ENCODE peak calls at places on chromosome 17, in seven cellular contexts. J is MM.1S, K is HCT116, Z is hepatocyte, A is neural progenitor cell, L is GM23338, C is SK-N-SH. E is an unnamed sample. For H4K20me1, the result is how much of the 10 kb centered on the place peaks cover.

GRCh38 chr17:46836500-46836899 is 14.9 kb upstream of the WNT9B start:
- DNase-seq in J (no peak), K (no peak), Z (no peak), A (no peak), L (no peak), C (no peak), E (no peak)

GRCh38 chr17:7884581-7885356 is 3.8 kb upstream of the CHD3 start:
- DNase-seq in J (no peak), K (no peak), Z (peak), A (peak), L (peak), C (peak), E (peak)

GRCh38 chr17:5516060-5516792 is 29.9 kb downstream of the MIS12 start:
- DNase-seq in J (no peak), K (peak), Z (peak), A (no peak), L (no peak), C (no peak), E (peak)

GRCh38 chr17:21164226-21165019 is 37.7 kb downstream of the DHRS7B start:
- DNase-seq in J (no peak), K (no peak), Z (no peak), A (no peak), L (no peak), C (no peak), E (peak)

GRCh38 chr17:38454528-38454927 is 26.3 kb downstream of the ARHGAP23 start:
- DNase-seq in J (no peak), K (peak), Z (peak), A (no peak), L (no peak), C (peak), E (peak)

GRCh38 chr17:50661795-50662391 is 27.2 kb downstream of the ABCC3 start:
- DNase-seq in J (peak), K (peak), Z (peak), A (no peak), L (peak), C (peak), E (peak)

GRCh38 chr17:50361561-50362480 is 11.2 kb downstream of the MRPL27 start:
- DNase-seq in J (peak), K (peak), Z (peak), A (peak), L (peak), C (peak), E (peak)

GRCh38 chr17:20289984-20290383 is 177.4 kb downstream of the LGALS9B start:
- DNase-seq in J (no peak), K (no peak), Z (no peak), A (no peak), L (no peak), C (no peak), E (no peak)

GRCh38 chr17:48513097-48513496 is 17.7 kb downstream of the HOXB1 start:
- DNase-seq in J (no peak), K (no peak), Z (no peak), A (no peak), L (no peak), C (no peak), E (no peak)

GRCh38 chr17:66920965-66921364 is 43.5 kb upstream of the CACNG4 start:
- DNase-seq in J (no peak), K (no peak), Z (no peak), A (no peak), L (no peak), C (no peak), E (peak)

GRCh38 chr17:57357830-57358426 is 101.6 kb downstream of the MSI2 start:
- DNase-seq in J (peak), K (no peak), Z (no peak), A (no peak), L (no peak), C (no peak), E (no peak)

DNA sequence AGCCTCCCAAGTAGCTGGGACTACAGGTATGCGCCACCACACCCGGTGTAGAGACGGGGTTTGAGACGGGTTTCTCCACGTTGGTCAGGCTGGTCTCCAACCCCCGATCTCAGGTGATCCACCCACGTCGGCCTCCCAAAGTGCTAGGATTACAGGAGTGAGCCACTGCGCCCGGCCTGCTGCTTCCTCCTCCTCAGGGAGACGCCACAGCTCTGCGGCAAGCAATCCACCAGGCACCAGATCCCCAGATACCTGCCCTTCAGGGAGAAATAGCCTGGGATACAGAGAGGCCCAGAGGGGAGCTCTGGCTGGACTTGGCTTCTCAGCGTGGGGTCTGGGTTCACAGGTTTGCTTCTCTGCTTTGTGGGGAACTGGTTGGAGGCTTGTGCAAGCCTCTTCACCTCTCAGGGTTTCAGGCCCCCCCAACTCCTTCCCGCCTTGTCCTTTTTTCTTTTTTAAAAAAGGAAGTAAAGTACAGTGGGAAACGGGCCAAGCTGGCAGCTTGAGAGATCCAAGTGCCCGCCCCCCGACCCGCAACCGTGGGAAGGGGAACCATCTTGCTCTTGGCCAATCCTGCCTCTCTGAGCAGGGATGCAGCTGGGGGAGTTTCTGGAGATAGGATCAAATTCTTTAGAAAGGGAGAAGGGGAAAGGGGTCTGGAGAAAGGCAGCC is 2.6 kb upstream of the SPHK1 start:
- DNase-seq in J (no peak), K (no peak), Z (no peak), A (peak), L (peak), C (peak), E (peak)
- TF ChIP-seq EZH2phosphoT487 in J (no peak), K (no peak), Z (no peak), A (no peak), L (no peak), C (no peak), E (no peak)

DNA sequence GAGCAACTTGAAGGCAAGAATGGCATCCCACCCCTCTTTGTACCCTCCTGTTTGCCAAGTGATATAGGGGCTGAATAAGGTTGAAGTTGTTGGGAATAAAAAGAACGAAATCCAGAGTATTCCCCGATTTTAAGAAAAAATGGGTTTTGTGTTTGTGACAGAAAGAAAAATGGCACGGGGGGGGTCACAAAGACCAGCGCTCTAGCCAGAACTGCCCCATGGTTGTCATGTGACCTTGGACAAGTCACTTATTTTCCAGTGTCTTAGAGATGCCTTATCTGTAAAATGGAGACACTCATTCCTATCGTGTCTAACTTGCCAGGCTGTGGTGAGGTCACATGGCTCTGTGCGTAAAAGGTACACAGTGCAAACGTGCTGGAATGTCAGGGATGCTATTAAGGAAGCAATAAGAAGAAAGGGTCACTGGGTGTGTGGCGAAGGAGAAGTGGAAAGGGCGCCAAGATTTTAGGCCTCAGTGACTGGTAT is 1.6 kb upstream of the HEXIM1 start:
- DNase-seq in J (no peak), K (no peak), Z (peak), A (no peak), L (no peak), C (no peak), E (peak)
- H2AFZ ChIP-seq in J (peak), K (no peak), Z (no peak), A (no peak), L (no peak), C (peak), E (peak)

DNA sequence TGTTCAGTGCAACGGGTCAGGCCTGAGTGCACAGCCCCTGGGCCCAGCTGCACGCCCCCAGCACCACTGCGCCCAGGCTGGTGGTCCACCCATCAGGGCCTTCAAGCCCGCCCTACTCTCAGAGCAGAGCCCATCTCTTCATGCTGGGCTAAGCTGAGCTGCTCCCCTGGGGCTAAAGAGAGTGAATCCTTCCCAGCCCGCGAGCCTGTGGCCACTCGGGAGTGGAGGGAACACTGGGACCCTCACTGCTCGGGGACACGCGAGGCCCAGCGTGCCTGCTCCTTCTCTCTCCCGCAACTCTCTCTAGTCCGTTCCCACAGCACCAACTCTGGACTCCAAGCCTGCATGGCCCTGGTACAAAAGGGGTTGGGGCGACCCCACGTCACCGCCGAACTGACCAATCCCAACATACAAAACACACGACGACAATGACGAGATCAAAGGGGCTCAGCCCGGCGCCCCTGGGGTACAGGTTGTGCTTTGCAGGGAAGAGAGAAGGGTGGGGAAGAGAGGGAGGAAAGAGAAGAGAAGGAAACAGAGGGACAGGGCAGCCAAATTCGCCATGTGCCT is 4.1 kb upstream of the SIRT7 start:
- DNase-seq in J (no peak), K (no peak), Z (no peak), A (no peak), L (no peak), C (no peak), E (no peak)
- H4K20me1 ChIP-seq in J (under half), K (under half), Z (half or more), A (half or more), L (under half), C (half or more), E (under half)

GRCh38 chr17:78335176-78335575 is 24.7 kb downstream of the SOCS3 start:
- DNase-seq in J (no peak), K (no peak), Z (no peak), A (no peak), L (no peak), C (no peak), E (no peak)
- TF ChIP-seq EZH2phosphoT487 in J (no peak), K (no peak), Z (no peak), A (no peak), L (no peak), C (no peak), E (no peak)

DNA sequence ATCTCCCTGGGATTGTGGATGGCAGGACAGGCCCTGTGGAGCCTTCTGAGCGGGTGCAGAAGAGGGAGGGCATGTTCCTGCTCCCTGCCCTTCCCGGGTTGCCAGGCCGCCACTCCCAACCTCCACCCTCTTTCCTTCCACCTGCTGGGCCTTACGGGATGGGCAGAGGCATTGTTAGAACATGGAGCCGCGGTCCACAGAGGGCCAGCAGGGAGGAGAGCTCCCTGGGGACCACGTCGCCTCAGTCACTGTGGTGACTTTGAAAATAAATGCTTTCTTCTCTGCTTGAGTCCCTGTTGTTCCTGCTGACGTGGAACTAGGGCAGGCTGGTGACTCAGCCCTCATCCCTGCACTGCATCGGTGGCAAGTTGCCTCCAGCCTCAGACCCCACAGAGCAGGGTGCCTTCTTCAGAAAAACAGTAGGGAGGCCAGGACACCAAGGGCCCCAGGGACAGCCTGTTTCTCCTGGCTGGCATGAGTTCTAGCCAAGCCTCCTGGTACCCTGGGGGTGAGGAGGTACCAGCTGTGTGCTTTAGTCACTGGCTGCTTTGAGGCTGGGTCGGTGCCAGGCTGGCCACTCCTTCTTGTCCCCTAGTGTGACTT is 224.9 kb downstream of the SEC14L1 start:
- DNase-seq in J (no peak), K (peak), Z (peak), A (no peak), L (no peak), C (peak), E (peak)
- H2AFZ ChIP-seq in J (no peak), K (no peak), Z (no peak), A (no peak), L (no peak), C (no peak), E (no peak)